ENCODE peak calls at places on chromosome 5, in six cellular contexts. T, F, B, Z, R and C are unnamed samples.

GRCh38 chr5:159156839-159157238 is 52.5 kb downstream of the RNF145 start:
- DNase-seq in T (no peak), F (peak), B (peak), Z (peak), R (no peak), C (peak)

GRCh38 chr5:84364043-84364442 is 20.6 kb downstream of the EDIL3 start:
- DNase-seq in T (no peak), F (no peak), B (no peak), Z (no peak), R (no peak), C (no peak)

GRCh38 chr5:180869587-180869986 is 8.5 kb upstream of the ZFP62 start:
- DNase-seq in T (no peak), F (no peak), B (no peak), Z (no peak), R (no peak), C (no peak)

GRCh38 chr5:41748631-41749030 is 121.6 kb downstream of the OXCT1 start:
- DNase-seq in T (no peak), F (peak), B (peak), Z (no peak), R (no peak), C (no peak)

GRCh38 chr5:96256795-96257470 is 176.1 kb downstream of the PCSK1 start:
- DNase-seq in T (no peak), F (peak), B (peak), Z (peak), R (no peak), C (no peak)

GRCh38 chr5:157451806-157452205 is 8.2 kb upstream of the NIPAL4 start:
- DNase-seq in T (no peak), F (no peak), B (no peak), Z (no peak), R (no peak), C (no peak)

GRCh38 chr5:147406636-147407035 is 103.2 kb downstream of the DPYSL3 start:
- DNase-seq in T (no peak), F (no peak), B (peak), Z (no peak), R (no peak), C (no peak)

GRCh38 chr5:58071566-58071965 is 388.3 kb downstream of the PLK2 start:
- DNase-seq in T (peak), F (no peak), B (no peak), Z (no peak), R (no peak), C (no peak)

GRCh38 chr5:179762781-179763176 is 30.2 kb downstream of the MAML1 start:
- DNase-seq in T (no peak), F (peak), B (peak), Z (no peak), R (no peak), C (no peak)

GRCh38 chr5:133865113-133865512 is 103.3 kb downstream of the C5orf15 start:
- DNase-seq in T (no peak), F (no peak), B (no peak), Z (no peak), R (peak), C (no peak)

GRCh38 chr5:59543826-59544442 is 349.6 kb downstream of the PDE4D start:
- DNase-seq in T (no peak), F (no peak), B (no peak), Z (no peak), R (no peak), C (no peak)

GRCh38 chr5:80655231-80655784 is 525 bp upstream of the DHFR start:
- DNase-seq in T (no peak), F (peak), B (peak), Z (no peak), R (no peak), C (no peak)

GRCh38 chr5:160165137-160166068 is 46.2 kb upstream of the PWWP2A start:
- DNase-seq in T (peak), F (peak), B (peak), Z (peak), R (peak), C (peak)

GRCh38 chr5:68290260-68290674 is 74.7 kb downstream of the PIK3R1 start:
- DNase-seq in T (peak), F (no peak), B (peak), Z (peak), R (no peak), C (peak)

GRCh38 chr5:1655496-1656270 is 131.9 kb upstream of the LPCAT1 start:
- DNase-seq in T (peak), F (no peak), B (no peak), Z (no peak), R (no peak), C (no peak)

GRCh38 chr5:38601843-38602424 is 45.5 kb upstream of the LIFR start:
- DNase-seq in T (no peak), F (peak), B (peak), Z (no peak), R (no peak), C (no peak)

GRCh38 chr5:67963789-67964519 is 251.6 kb upstream of the PIK3R1 start:
- DNase-seq in T (no peak), F (peak), B (no peak), Z (no peak), R (no peak), C (no peak)

GRCh38 chr5:15592728-15593127 is 92.7 kb downstream of the FBXL7 start:
- DNase-seq in T (no peak), F (no peak), B (no peak), Z (no peak), R (no peak), C (no peak)

GRCh38 chr5:119072496-119072895 is 1.6 kb downstream of the DMXL1 start:
- DNase-seq in T (no peak), F (no peak), B (peak), Z (no peak), R (no peak), C (no peak)
- H3K4me3 ChIP-seq in T (peak), F (peak), B (peak), Z (peak), R (no peak), C (no peak)

GRCh38 chr5:174311531-174312269 is 266.2 kb downstream of the NSG2 start:
- DNase-seq in T (peak), F (peak), B (peak), Z (no peak), R (peak), C (peak)
- H3K4me3 ChIP-seq in T (peak), F (peak), B (peak), Z (peak), R (peak), C (peak)

DNA sequence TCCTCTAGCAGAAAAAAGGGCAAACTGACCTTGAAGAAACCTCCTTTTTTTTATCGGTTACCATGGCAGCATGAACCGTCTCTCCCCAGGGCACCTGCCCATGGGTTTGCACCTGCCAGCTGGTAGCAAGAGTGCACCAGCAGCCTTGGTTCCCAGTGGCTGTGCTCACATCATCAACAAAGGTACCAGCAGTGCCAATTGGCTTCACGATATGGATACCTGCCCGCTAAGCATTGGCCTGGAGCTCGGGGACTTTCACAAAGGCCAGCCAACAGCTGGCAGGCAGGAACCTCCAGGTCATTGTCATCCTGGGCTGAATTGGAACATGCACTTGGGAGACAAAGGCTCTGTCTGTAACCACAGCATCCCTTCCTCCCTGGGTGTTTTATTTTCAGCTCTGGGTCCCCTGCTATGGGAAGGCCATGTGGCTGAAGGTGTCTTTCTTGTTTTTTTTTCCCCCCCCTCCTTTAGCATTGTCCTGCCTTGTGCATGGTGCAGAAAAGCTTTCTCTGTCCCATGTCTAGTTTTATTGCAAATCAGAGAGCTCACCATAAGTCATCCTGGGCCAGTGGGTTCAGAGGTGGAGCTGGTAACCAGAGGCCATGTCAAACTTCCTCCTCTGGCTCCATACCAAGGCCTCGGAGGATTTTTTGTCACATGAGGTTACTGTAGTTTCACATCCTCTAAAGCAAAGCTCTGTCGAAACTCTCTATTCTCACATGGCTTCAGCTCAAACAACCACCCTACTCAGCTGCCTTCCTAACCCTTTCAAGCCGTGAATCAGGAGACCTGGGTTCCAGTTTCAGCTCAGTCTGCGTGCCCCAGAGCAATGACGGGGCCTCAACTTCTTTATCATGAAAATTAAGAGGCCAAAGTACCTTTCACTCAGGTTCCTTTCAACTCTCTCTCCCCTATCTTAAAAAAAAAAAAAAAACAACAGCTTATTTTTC is 145.5 kb upstream of the MAP3K1 start:
- DNase-seq in T (peak), F (peak), B (no peak), Z (no peak), R (no peak), C (no peak)
- H3K4me3 ChIP-seq in T (no peak), F (no peak), B (no peak), Z (no peak), R (no peak), C (no peak)

GRCh38 chr5:74765201-74765600 is 1.7 kb downstream of the GFM2 start:
- DNase-seq in T (no peak), F (peak), B (peak), Z (no peak), R (no peak), C (no peak)
- H3K4me3 ChIP-seq in T (peak), F (no peak), B (peak), Z (no peak), R (no peak), C (peak)

DNA sequence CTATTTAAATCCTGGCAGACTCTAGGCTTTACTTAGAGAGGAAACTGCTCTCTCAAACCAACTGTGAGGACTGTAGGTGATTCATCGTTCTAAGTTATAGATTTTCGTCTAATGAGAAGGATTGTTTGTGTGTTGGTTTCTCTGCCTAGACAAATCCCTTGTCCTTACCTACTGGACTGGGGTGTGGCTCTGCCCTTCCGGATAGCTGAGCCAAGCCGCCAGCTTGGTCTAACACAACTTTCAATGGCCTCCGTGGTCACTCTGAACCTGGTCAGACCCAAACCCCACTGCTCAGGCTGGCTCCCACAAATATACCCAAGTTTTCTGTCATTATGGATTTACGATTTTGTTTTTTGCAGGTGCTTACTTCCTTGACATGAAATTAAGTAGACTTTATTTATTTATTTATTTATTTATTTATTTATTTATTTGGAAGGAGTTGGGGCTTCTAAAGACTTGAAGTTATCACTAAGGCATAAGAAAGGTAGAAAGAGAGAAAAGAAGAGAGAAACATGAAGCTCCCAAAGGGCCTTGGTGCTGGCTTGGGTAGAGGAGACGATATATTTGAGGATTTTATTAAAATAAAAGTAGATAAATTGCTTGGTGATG is 19.0 kb downstream of the CARTPT start:
- DNase-seq in T (no peak), F (no peak), B (no peak), Z (no peak), R (no peak), C (no peak)
- H3K4me3 ChIP-seq in T (no peak), F (no peak), B (no peak), Z (no peak), R (no peak), C (no peak)

DNA sequence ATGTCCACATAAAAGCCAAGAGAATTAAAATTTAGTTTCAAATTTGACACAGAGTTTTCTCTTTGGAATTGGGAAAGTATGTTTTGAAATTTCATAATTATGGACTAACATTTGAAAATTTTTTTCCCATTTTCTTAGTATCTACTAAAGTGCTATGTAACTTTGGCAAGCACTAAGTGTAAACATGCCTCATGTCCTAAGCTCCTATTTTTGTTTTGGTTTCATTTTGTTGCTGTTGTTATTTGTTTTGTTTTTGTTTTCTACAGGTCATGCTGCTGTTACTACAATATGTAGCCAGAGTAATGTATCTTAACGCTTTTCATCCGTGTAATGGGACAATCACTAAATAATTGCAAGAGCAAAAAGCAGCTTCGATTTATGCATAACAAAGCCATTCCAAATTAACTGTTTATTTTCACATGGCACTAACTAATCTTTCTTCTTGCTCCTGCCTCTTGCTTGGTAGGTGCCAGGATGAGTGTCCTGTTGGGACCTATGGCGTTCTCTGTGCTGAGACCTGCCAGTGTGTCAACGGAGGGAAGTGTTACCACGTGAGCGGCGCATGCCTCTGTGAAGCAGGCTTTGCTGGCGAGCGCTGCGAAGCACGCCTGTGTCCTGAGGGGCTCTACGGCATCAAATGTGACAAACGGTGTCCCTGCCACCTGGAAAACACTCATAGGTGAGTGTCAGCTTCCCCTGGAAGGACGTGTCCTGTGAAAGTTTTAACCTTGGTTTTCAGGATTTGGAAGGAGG is 107.3 kb upstream of the PRRC1 start:
- DNase-seq in T (no peak), F (no peak), B (peak), Z (no peak), R (no peak), C (no peak)
- H3K4me3 ChIP-seq in T (peak), F (no peak), B (peak), Z (no peak), R (no peak), C (no peak)

GRCh38 chr5:138754699-138755057 is 1.5 kb downstream of the CTNNA1 start:
- DNase-seq in T (no peak), F (peak), B (peak), Z (no peak), R (no peak), C (no peak)
- H3K4me3 ChIP-seq in T (peak), F (peak), B (peak), Z (peak), R (peak), C (peak)